ENCODE peak calls at places on chromosomes 4 and X, in four cellular contexts. O is HTR-8/SVneo, D is HuH-7.5, K is T-helper 9 cell. P is an unnamed sample.

GRCh38 chr4:124941267-124941666 is 228.7 kb upstream of the ANKRD50 start:
- DNase-seq in K (no peak), O (no peak), D (no peak), P (no peak)

GRCh38 chr4:47031713-47032404 is 492 bp downstream of the GABRB1 start:
- DNase-seq in O (no peak), D (no peak), K (no peak), P (no peak)

GRCh38 chr4:20532871-20533870 is 167.1 kb upstream of the PACRGL start:
- DNase-seq in D (no peak), K (no peak), O (peak; percentile 59), P (no peak)

GRCh38 chrX:19046343-19047215 is 62.7 kb upstream of the PHKA2 start:
- DNase-seq in O (peak; percentile 18), K (no peak), D (no peak), P (no peak)

GRCh38 chr4:123304151-123305021 is 92.2 kb upstream of the SPRY1 start:
- DNase-seq in D (no peak), K (no peak), O (no peak), P (no peak)

GRCh38 chrX:21798677-21799219 is 40.7 kb upstream of the MBTPS2 start:
- DNase-seq in O (peak; percentile 53), D (no peak), K (no peak), P (peak; percentile 96)

GRCh38 chr4:65589331-65589730 is 81.0 kb downstream of the EPHA5 start:
- DNase-seq in O (no peak), K (no peak), D (no peak), P (peak; percentile 80)

GRCh38 chrX:129798888-129799287 is 19.1 kb downstream of the SASH3 start:
- DNase-seq in K (no peak), D (no peak), O (no peak), P (no peak)

GRCh38 chr4:77044458-77045124 is 31.2 kb downstream of the CCNI start:
- DNase-seq in D (no peak), O (no peak), K (no peak), P (peak; percentile 47)

GRCh38 chrX:96361844-96362243 is 322.8 kb upstream of the DIAPH2 start:
- DNase-seq in O (no peak), K (no peak), D (no peak), P (peak; percentile 6)

GRCh38 chr4:130053723-130054122 is 957.8 kb downstream of the C4orf33 start:
- DNase-seq in K (no peak), O (no peak), D (no peak), P (no peak)

GRCh38 chr4:112510191-112510467 is 5.9 kb downstream of the NEUROG2 start:
- DNase-seq in D (no peak), O (no peak), K (no peak), P (no peak)

GRCh38 chr4:147768113-147768512 is 36.2 kb downstream of the ARHGAP10 start:
- DNase-seq in K (no peak), O (peak; percentile 74), D (no peak), P (no peak)

GRCh38 chr4:52657630-52658501 is 1.2 kb downstream of the USP46 start:
- DNase-seq in D (no peak), K (no peak), O (no peak), P (no peak)

GRCh38 chr4:152021788-152022438 is 261.1 kb upstream of the GATB start:
- DNase-seq in O (no peak), D (no peak), K (no peak), P (peak; percentile 45)

GRCh38 chrX:77595848-77596247 is 148.7 kb downstream of the FGF16 start:
- DNase-seq in O (no peak), D (no peak), K (no peak), P (no peak)

GRCh38 chrX:96929036-96929435 is 45.3 kb downstream of the RPA4 start:
- DNase-seq in O (no peak), K (no peak), D (no peak), P (no peak)

GRCh38 chrX:43822015-43822414 is 60.2 kb downstream of the MAOB start:
- DNase-seq in O (peak; percentile 0), D (no peak), K (no peak), P (no peak)

GRCh38 chrX:5726246-5726645 is 502.4 kb downstream of the NLGN4X start:
- DNase-seq in D (no peak), O (no peak), K (no peak), P (no peak)

P was measured in SK-MEL-5.